ENCODE peak calls at places on chromosomes 2 and 18, in nine cellular contexts. G is EL, C is GM04503, K is fibroblast of the aortic adventitia, X is retina, I is hippocampal formation, E is uterus, W is AG04450, O is fibroblast of pulmonary artery. L is an unnamed sample.

GRCh38 chr2:37005118-37005868 is 39.0 kb upstream of the STRN start:
- DNase-seq in C (no peak), I (no peak), W (no peak), O (peak; percentile 48), G (peak; percentile 18), E (no peak), K (peak; percentile 49), X (no peak), L (peak; percentile 54)

GRCh38 chr2:195486987-195487644 is 169.9 kb upstream of the SLC39A10 start:
- DNase-seq in W (peak; percentile 26), K (peak; percentile 81), O (peak; percentile 76), C (peak; percentile 18), E (no peak), I (no peak), X (no peak), G (peak; percentile 70), L (peak; percentile 90)

GRCh38 chr18:3605562-3606443 is 155.8 kb downstream of the TGIF1 start:
- DNase-seq in O (peak; percentile 64), I (no peak), X (peak; percentile 7), K (peak; percentile 81), W (no peak), G (peak; percentile 61), C (peak; percentile 37), E (no peak), L (no peak)

GRCh38 chr2:18645315-18645714 is 55.9 kb upstream of the NT5C1B start:
- DNase-seq in G (peak; percentile 25), X (no peak), C (no peak), E (no peak), W (no peak), K (no peak), O (no peak), I (no peak), L (peak; percentile 10)

GRCh38 chr18:48868468-48869466 is 82.0 kb downstream of the SMAD7 start:
- DNase-seq in G (no peak), K (no peak), O (no peak), E (no peak), I (no peak), W (no peak), X (no peak), C (no peak), L (no peak)

GRCh38 chr2:233966388-233966787 is 49.2 kb downstream of the TRPM8 start:
- DNase-seq in O (no peak), C (no peak), X (no peak), K (peak; percentile 43), I (peak; percentile 11), E (no peak), G (no peak), W (no peak), L (no peak)

GRCh38 chr2:69026026-69026425 is 13.0 kb downstream of the ANTXR1 start:
- DNase-seq in O (peak; percentile 72), G (peak; percentile 50), X (no peak), C (no peak), E (no peak), W (no peak), I (no peak), K (peak; percentile 58), L (peak; percentile 52)

GRCh38 chr2:10267036-10267435 is 35.7 kb upstream of the HPCAL1 start:
- DNase-seq in E (peak; percentile 5), G (no peak), K (no peak), I (no peak), C (no peak), O (no peak), W (no peak), X (no peak), L (no peak)

GRCh38 chr2:63023444-63023843 is 27.2 kb upstream of the OTX1 start:
- DNase-seq in X (no peak), E (no peak), O (peak; percentile 64), G (peak; percentile 57), I (no peak), C (no peak), W (no peak), K (peak; percentile 30), L (peak; percentile 50)

GRCh38 chr2:5077479-5078089 is 614.6 kb upstream of the SOX11 start:
- DNase-seq in I (no peak), E (no peak), C (no peak), K (no peak), X (no peak), G (no peak), W (no peak), O (peak; percentile 0), L (no peak)

GRCh38 chr18:31612124-31612523 is 20.4 kb downstream of the TTR start:
- DNase-seq in I (no peak), C (no peak), W (no peak), O (no peak), X (no peak), K (no peak), G (no peak), E (no peak), L (no peak)

GRCh38 chr2:213172641-213173040 is 21.2 kb upstream of the IKZF2 start:
- DNase-seq in O (no peak), C (no peak), G (no peak), W (no peak), I (no peak), E (no peak), K (no peak), X (no peak), L (no peak)

GRCh38 chr18:66951750-66952149 is 347.9 kb upstream of the CDH19 start:
- DNase-seq in O (no peak), C (no peak), W (no peak), I (no peak), X (no peak), G (no peak), K (no peak), E (no peak), L (no peak)

GRCh38 chr2:69216535-69217332 is 170.3 kb downstream of the GFPT1 start:
- DNase-seq in X (no peak), K (peak; percentile 79), G (peak; percentile 70), I (no peak), E (no peak), C (no peak), O (peak; percentile 90), W (no peak), L (peak; percentile 75)

GRCh38 chr2:183070942-183071844 is 7.4 kb upstream of the DUSP19 start:
- DNase-seq in I (no peak), X (peak; percentile 35), E (no peak), O (peak; percentile 68), C (no peak), K (peak; percentile 41), G (peak; percentile 45), W (no peak), L (peak; percentile 56)